ENCODE peak calls at places on chromosomes 7 and 10, in five cellular contexts. P is effector CD4-positive, alpha-beta T cell; T is gastrocnemius medialis; F is central memory CD4-positive, alpha-beta T cell; H is OCI-LY7. W is an unnamed sample.

GRCh38 chr10:101535949-101536348 is 52.1 kb downstream of the POLL start:
- DNase-seq in F (no peak), T (no peak), P (no peak), H (no peak), W (no peak)

GRCh38 chr7:81956520-81956919 is 186.7 kb upstream of the HGF start:
- DNase-seq in T (no peak), P (no peak), F (no peak), H (peak; percentile 63), W (peak; percentile 80)

GRCh38 chr7:70695804-70696104 is 436.2 kb upstream of the GALNT17 start:
- DNase-seq in H (peak; percentile 67), P (no peak), T (no peak), F (peak; percentile 27), W (no peak)

GRCh38 chr7:155277385-155277994 is 20.2 kb upstream of the INSIG1 start:
- DNase-seq in F (no peak), P (no peak), T (no peak), H (no peak), W (no peak)

GRCh38 chr10:124448696-124449169 is 1.1 kb downstream of the NKX1-2 start:
- DNase-seq in T (no peak), F (no peak), P (no peak), H (no peak), W (no peak)

GRCh38 chr7:134842901-134843300 is 63.5 kb downstream of the CALD1 start:
- DNase-seq in T (no peak), P (no peak), H (no peak), F (no peak), W (no peak)

GRCh38 chr10:132575320-132576201 is 38.0 kb downstream of the INPP5A start:
- DNase-seq in F (no peak), T (no peak), H (no peak), P (no peak), W (peak; percentile 78)

GRCh38 chr10:24451325-24451820 is 242.4 kb downstream of the KIAA1217 start:
- DNase-seq in F (peak; percentile 32), P (no peak), H (no peak), T (no peak), W (no peak)

GRCh38 chr10:103153302-103153759 is 39.7 kb downstream of the NT5C2 start:
- DNase-seq in P (no peak), F (no peak), T (no peak), H (no peak), W (peak; percentile 88)

GRCh38 chr10:72277996-72278667 is 4.4 kb downstream of the DDIT4 start:
- DNase-seq in T (no peak), H (no peak), F (no peak), P (no peak), W (no peak)

GRCh38 chr7:26101471-26102151 is 50.4 kb upstream of the NFE2L3 start:
- DNase-seq in P (no peak), T (peak; percentile 11), H (peak; percentile 57), F (no peak), W (no peak)

GRCh38 chr7:44132039-44132438 is 8.7 kb upstream of the POLD2 start:
- DNase-seq in P (no peak), H (no peak), F (no peak), T (no peak), W (no peak)

GRCh38 chr7:39624202-39624807 is 933 bp downstream of the RALA start:
- DNase-seq in P (peak; percentile 16), H (peak; percentile 24), F (no peak), T (no peak), W (peak; percentile 9)

GRCh38 chr10:77087406-77087805 is 550.2 kb downstream of the KCNMA1 start:
- DNase-seq in P (no peak), H (no peak), T (no peak), F (no peak), W (no peak)

GRCh38 chr7:159036916-159037605 is 107.6 kb downstream of the VIPR2 start:
- DNase-seq in P (no peak), F (no peak), H (no peak), T (no peak), W (no peak)

GRCh38 chr7:29113384-29114102 is 32.8 kb downstream of the CPVL start:
- DNase-seq in T (no peak), F (no peak), H (peak; percentile 2), P (no peak), W (peak; percentile 70)

GRCh38 chr7:81507231-81507630 is 262.6 kb downstream of the HGF start:
- DNase-seq in T (no peak), P (no peak), F (no peak), H (no peak), W (no peak)

GRCh38 chr10:69087600-69088470 is at the start of gene SRGN:
- DNase-seq in H (peak; percentile 75), T (peak; percentile 54), F (peak; percentile 89), P (peak; percentile 74), W (peak; percentile 88)

GRCh38 chr7:25615005-25615404 is 386.7 kb upstream of the NPVF start:
- DNase-seq in T (no peak), P (no peak), F (no peak), H (no peak), W (peak; percentile 55)

GRCh38 chr10:93874309-93875031 is 19.3 kb upstream of the SLC35G1 start:
- DNase-seq in H (no peak), P (no peak), F (no peak), T (no peak), W (no peak)

GRCh38 chr10:6915307-6915706 is 335.2 kb upstream of the PRKCQ start:
- DNase-seq in H (no peak), T (no peak), P (no peak), F (no peak), W (no peak)

GRCh38 chr7:23347682-23348180 is 48.6 kb downstream of the MALSU1 start:
- DNase-seq in H (no peak), T (no peak), F (no peak), P (no peak), W (peak; percentile 22)

GRCh38 chr10:103104721-103105120 is 88.4 kb downstream of the NT5C2 start:
- DNase-seq in P (no peak), H (no peak), T (no peak), F (no peak), W (peak; percentile 69)